ENCODE peak calls at places on chromosome 6, in eight cellular contexts. G is cardiac muscle cell, I is left lung, K is fibroblast of lung, F is AG10803, A is tibial nerve, V is heart left ventricle, Z is dorsolateral prefrontal cortex. X is an unnamed sample.

GRCh38 chr6:21438237-21438985 is 155.1 kb upstream of the SOX4 start:
- DNase-seq in F (no peak), G (no peak), V (no peak), A (no peak), K (peak; percentile 63), I (no peak), Z (no peak), X (peak; percentile 82)

GRCh38 chr6:156617376-156617775 is 159.8 kb upstream of the ARID1B start:
- DNase-seq in Z (no peak), I (no peak), F (peak; percentile 18), A (no peak), V (no peak), G (peak; percentile 81), K (peak; percentile 59), X (no peak)

GRCh38 chr6:26053929-26054658 is 33.1 kb upstream of the HFE start:
- DNase-seq in I (no peak), A (no peak), F (peak; percentile 19), G (peak; percentile 30), K (peak; percentile 16), V (no peak), Z (no peak), X (no peak)

GRCh38 chr6:48069280-48069679 is 41.7 kb downstream of the PTCHD4 start:
- DNase-seq in I (no peak), V (no peak), A (no peak), K (no peak), Z (no peak), F (no peak), G (peak; percentile 32), X (no peak)

GRCh38 chr6:168851460-168852103 is 402.1 kb downstream of the THBS2 start:
- DNase-seq in G (peak; percentile 21), Z (no peak), F (peak; percentile 8), A (no peak), V (no peak), K (no peak), I (no peak), X (no peak)

GRCh38 chr6:147046131-147046530 is 158.1 kb upstream of the STXBP5 start:
- DNase-seq in K (peak; percentile 9), F (peak; percentile 11), Z (no peak), A (no peak), V (no peak), G (peak; percentile 28), I (no peak), X (no peak)

GRCh38 chr6:37083243-37084138 is 78.0 kb downstream of the FGD2 start:
- DNase-seq in I (peak; percentile 90), K (peak; percentile 59), Z (no peak), A (peak; percentile 68), G (peak; percentile 99), F (peak; percentile 78), V (peak; percentile 70), X (no peak)

GRCh38 chr6:78629154-78629721 is 238.1 kb upstream of the IRAK1BP1 start:
- DNase-seq in V (no peak), G (peak; percentile 65), I (peak; percentile 63), Z (peak; percentile 41), K (peak; percentile 34), F (peak; percentile 43), A (no peak), X (no peak)

GRCh38 chr6:105799051-105799450 is 287.1 kb upstream of the PRDM1 start:
- DNase-seq in G (no peak), V (no peak), Z (no peak), F (peak; percentile 45), I (no peak), A (peak; percentile 38), K (peak; percentile 20), X (no peak)

GRCh38 chr6:150867117-150867516 is 1.6 kb downstream of the MTHFD1L start:
- DNase-seq in I (no peak), F (no peak), G (peak; percentile 30), A (no peak), Z (no peak), K (no peak), V (no peak), X (no peak)

GRCh38 chr6:43338243-43338642 is 29.6 kb upstream of the CRIP3 start:
- DNase-seq in K (no peak), I (no peak), A (no peak), V (no peak), F (no peak), G (no peak), Z (no peak), X (peak; percentile 47)

GRCh38 chr6:142804490-142804889 is 140.5 kb downstream of the HIVEP2 start:
- DNase-seq in I (no peak), A (no peak), K (no peak), G (no peak), F (no peak), V (no peak), Z (no peak), X (no peak)

GRCh38 chr6:151004415-151005024 is 139.0 kb downstream of the MTHFD1L start:
- DNase-seq in G (peak; percentile 96), F (peak; percentile 89), K (peak; percentile 96), V (no peak), A (no peak), I (no peak), Z (no peak), X (no peak)

GRCh38 chr6:131731224-131731623 is 20.4 kb upstream of the CTAGE9 start:
- DNase-seq in K (no peak), F (no peak), I (no peak), G (no peak), Z (no peak), V (no peak), A (no peak), X (no peak)

GRCh38 chr6:12136905-12137304 is 124.8 kb downstream of the HIVEP1 start:
- DNase-seq in I (no peak), F (no peak), G (no peak), Z (no peak), A (no peak), K (peak; percentile 65), V (no peak), X (no peak)

GRCh38 chr6:121201108-121201507 is 133.2 kb downstream of the TBC1D32 start:
- DNase-seq in V (no peak), Z (no peak), G (peak; percentile 15), A (no peak), I (no peak), F (no peak), K (peak; percentile 27), X (no peak)

GRCh38 chr6:19771753-19772336 is 65.3 kb upstream of the ID4 start:
- DNase-seq in F (peak; percentile 51), A (no peak), Z (no peak), V (no peak), K (peak; percentile 57), G (peak; percentile 30), I (no peak), X (no peak)

DNA sequence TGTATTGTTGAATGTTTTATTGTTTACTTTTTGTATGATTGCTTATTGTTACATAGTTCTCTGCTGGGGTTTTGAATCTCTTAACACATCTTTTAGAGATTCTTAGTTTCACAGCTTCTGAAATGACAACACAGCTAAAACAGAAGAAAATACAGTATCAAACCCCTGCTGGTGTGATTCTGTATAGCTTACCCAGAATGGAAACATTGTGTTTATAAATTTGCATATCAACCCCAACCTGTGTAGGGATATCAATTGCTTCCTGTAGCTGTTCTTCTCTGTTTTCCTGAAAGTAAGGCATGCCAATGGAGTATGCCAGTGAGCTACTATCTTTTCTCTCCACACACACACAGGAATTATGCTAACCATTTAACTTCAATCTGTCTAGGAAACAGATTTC is 64.3 kb upstream of the ID4 start:
- DNase-seq in A (no peak), G (no peak), K (no peak), I (no peak), F (no peak), Z (no peak), V (no peak), X (no peak)
- TF ChIP-seq CTCF in A (no peak), G (peak; percentile 5), K (no peak), I (no peak), F (no peak), Z (no peak), V (no peak), X (no peak)

GRCh38 chr6:117346142-117346930 is 79.4 kb downstream of the ROS1 start:
- DNase-seq in K (peak; percentile 18), F (peak; percentile 34), A (no peak), Z (no peak), G (peak; percentile 41), I (no peak), V (no peak), X (peak; percentile 14)
- TF ChIP-seq CTCF in K (peak; percentile 27), F (peak; percentile 63), A (peak; percentile 44), Z (peak; percentile 63), G (peak; percentile 47), I (peak; percentile 48), V (peak; percentile 66), X (peak; percentile 28)

GRCh38 chr6:113187671-113188070 is 669.5 kb upstream of the MARCKS start:
- DNase-seq in G (no peak), K (no peak), I (no peak), F (peak; percentile 80), A (no peak), Z (no peak), V (no peak), X (no peak)

GRCh38 chr6:113185299-113185698 is 671.8 kb upstream of the MARCKS start:
- DNase-seq in Z (no peak), G (peak; percentile 6), A (no peak), K (peak; percentile 45), I (no peak), V (no peak), F (peak; percentile 30), X (no peak)

GRCh38 chr6:113194090-113194489 is 663.1 kb upstream of the MARCKS start:
- DNase-seq in Z (no peak), K (no peak), V (no peak), A (no peak), I (no peak), F (no peak), G (no peak), X (no peak)

GRCh38 chr6:113184736-113185135 is 672.4 kb upstream of the MARCKS start:
- DNase-seq in I (no peak), Z (no peak), K (peak; percentile 28), F (peak; percentile 41), V (peak; percentile 76), A (no peak), G (peak; percentile 39), X (no peak)

DNA sequence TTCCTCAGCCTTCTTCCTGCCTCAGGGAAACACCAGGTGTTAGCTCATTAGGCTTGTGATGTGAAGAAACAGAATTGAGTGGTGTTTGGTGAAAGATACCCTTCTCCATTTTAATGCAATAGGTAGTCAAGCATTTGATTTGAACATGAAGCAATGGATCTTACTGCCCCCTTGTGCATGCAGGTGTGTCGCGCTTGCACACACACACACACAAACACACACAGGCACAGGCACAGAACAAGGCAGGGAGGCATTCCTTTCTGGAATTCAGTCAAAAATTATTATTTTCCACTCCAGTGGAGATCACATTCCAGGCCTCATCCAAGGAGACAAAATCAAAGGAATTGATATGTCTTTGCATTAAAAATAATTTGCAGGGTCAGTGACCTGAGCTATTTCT is 667.0 kb upstream of the MARCKS start:
- DNase-seq in I (no peak), K (no peak), G (peak; percentile 25), Z (no peak), V (no peak), A (no peak), F (no peak), X (no peak)
- TF ChIP-seq CTCF in I (no peak), K (no peak), G (peak; percentile 22), Z (no peak), V (peak; percentile 16), A (no peak), F (no peak), X (no peak)

GRCh38 chr6:15447546-15448232 is 201.8 kb downstream of the JARID2 start:
- DNase-seq in K (no peak), V (no peak), Z (no peak), G (no peak), A (no peak), I (no peak), F (no peak), X (no peak)
- TF ChIP-seq CTCF in K (no peak), V (no peak), Z (no peak), G (no peak), A (no peak), I (no peak), F (no peak), X (no peak)

X was measured in GM10248.